ENCODE peak calls at places on chromosome 16, in five cellular contexts. A is fibroblast of the conjunctiva; W is left ventricle myocardium inferior; M is stimulated activated CD4-positive, alpha-beta T cell treated with anti-CD3 and anti-CD28 coated beads, Interleukin-15, amount 100 ng/mL, for 1 hour; Y is neuronal stem cell. H is an unnamed sample.

GRCh38 chr16:12002447-12003006 is 26.0 kb downstream of the SNX29 start:
- DNase-seq in A (no peak), W (no peak), Y (no peak), M (no peak), H (peak; percentile 46)

GRCh38 chr16:82034981-82035612 is at the start of gene HSD17B2:
- DNase-seq in Y (no peak), A (no peak), W (no peak), M (no peak), H (peak; percentile 90)

GRCh38 chr16:68406458-68407041 is 41.8 kb downstream of the SMPD3 start:
- DNase-seq in W (no peak), A (no peak), M (no peak), Y (no peak), H (no peak)

GRCh38 chr16:11135167-11135973 is 120.6 kb downstream of the SOCS1 start:
- DNase-seq in Y (no peak), A (peak; percentile 43), M (no peak), W (no peak), H (no peak)

GRCh38 chr16:9014389-9014788 is 50.7 kb upstream of the USP7 start:
- DNase-seq in A (no peak), M (no peak), W (no peak), Y (no peak), H (no peak)

GRCh38 chr16:88468289-88469129 is 15.4 kb downstream of the ZFPM1 start:
- DNase-seq in M (no peak), A (no peak), Y (peak; percentile 74), W (no peak), H (no peak)

GRCh38 chr16:1156111-1156982 is 3.4 kb downstream of the CACNA1H start:
- DNase-seq in Y (no peak), M (no peak), A (no peak), W (no peak), H (no peak)

GRCh38 chr16:49731911-49732310 is 124.0 kb downstream of the ZNF423 start:
- DNase-seq in W (no peak), A (no peak), M (no peak), Y (no peak), H (no peak)

GRCh38 chr16:66696669-66697630 is at the start of gene CMTM4:
- DNase-seq in Y (peak; percentile 89), M (peak; percentile 66), W (peak; percentile 86), A (peak; percentile 67), H (peak; percentile 80)

GRCh38 chr16:89319883-89320716 is 102.6 kb downstream of the ZNF778 start:
- DNase-seq in W (no peak), A (no peak), M (no peak), Y (no peak), H (peak; percentile 94)

GRCh38 chr16:31869511-31870201 is 4.0 kb upstream of the ZNF267 start:
- DNase-seq in M (peak; percentile 57), Y (no peak), W (no peak), A (no peak), H (peak; percentile 96)

GRCh38 chr16:84314814-84315213 is 20.1 kb downstream of the WFDC1 start:
- DNase-seq in M (no peak), Y (no peak), A (no peak), W (no peak), H (no peak)